ENCODE peak calls at places on chromosomes 13 and 19, in eight cellular contexts. E is heart right ventricle; N is activated CD8-positive, alpha-beta memory T cell treated with anti-CD3 and anti-CD28 coated beads for 4 hours; L is cardiac muscle cell; C is sciatic nerve; B is caudate nucleus; S is bronchial epithelial cell; P is T-helper 9 cell. H is an unnamed sample.

GRCh38 chr13:20461481-20461859 is 64.2 kb downstream of the CRYL1 start:
- DNase-seq in E (no peak), N (no peak), L (peak), C (no peak), B (no peak), S (peak), P (no peak), H (no peak)

GRCh38 chr13:49225358-49226042 is 5.4 kb downstream of the MLNR start:
- DNase-seq in E (no peak), N (no peak), L (peak), C (no peak), B (no peak), S (peak), P (no peak), H (no peak)

GRCh38 chr13:107254392-107254791 is 686.5 kb upstream of the ARGLU1 start:
- DNase-seq in E (no peak), N (no peak), L (no peak), C (no peak), B (no peak), S (peak), P (no peak), H (no peak)

GRCh38 chr19:17240062-17240854 is 5.5 kb downstream of the NR2F6 start:
- DNase-seq in E (no peak), N (no peak), L (no peak), C (no peak), B (no peak), S (no peak), P (no peak), H (no peak)

GRCh38 chr19:5823579-5824281 is 15.8 kb downstream of the FUT6 start:
- DNase-seq in E (no peak), N (no peak), L (no peak), C (no peak), B (no peak), S (no peak), P (no peak), H (no peak)

GRCh38 chr19:54209058-54209747 is 8.5 kb downstream of the RPS9 start:
- DNase-seq in E (no peak), N (no peak), L (no peak), C (no peak), B (no peak), S (no peak), P (no peak), H (no peak)

GRCh38 chr13:71378992-71379905 is 487.8 kb downstream of the DACH1 start:
- DNase-seq in E (no peak), N (no peak), L (no peak), C (no peak), B (no peak), S (peak), P (no peak), H (no peak)

GRCh38 chr19:4388171-4389063 is 11.9 kb downstream of the SH3GL1 start:
- DNase-seq in E (no peak), N (no peak), L (no peak), C (no peak), B (no peak), S (no peak), P (no peak), H (no peak)

GRCh38 chr13:114298866-114299265 is 15.4 kb upstream of the CHAMP1 start:
- DNase-seq in E (no peak), N (no peak), L (no peak), C (no peak), B (no peak), S (no peak), P (no peak), H (no peak)

GRCh38 chr13:93876236-93876635 is 603.2 kb downstream of the DCT start:
- DNase-seq in E (no peak), N (no peak), L (no peak), C (no peak), B (no peak), S (no peak), P (no peak), H (no peak)

GRCh38 chr19:15631817-15632216 is 8.9 kb upstream of the CYP4F3 start:
- DNase-seq in E (no peak), N (no peak), L (peak), C (no peak), B (no peak), S (no peak), P (peak), H (no peak)

GRCh38 chr19:10419200-10419645 is 1.1 kb upstream of the PDE4A start:
- DNase-seq in E (no peak), N (no peak), L (no peak), C (no peak), B (no peak), S (no peak), P (no peak), H (peak)

GRCh38 chr13:114043421-114044053 is 69.7 kb upstream of the C13orf46 start:
- DNase-seq in E (peak), N (no peak), L (peak), C (no peak), B (no peak), S (no peak), P (peak), H (no peak)

GRCh38 chr19:15508035-15508710 is at the start of gene CYP4F22:
- DNase-seq in E (no peak), N (no peak), L (no peak), C (no peak), B (no peak), S (no peak), P (peak), H (no peak)

GRCh38 chr13:42702726-42703125 is 78.7 kb upstream of the FAM216B start:
- DNase-seq in E (no peak), N (no peak), L (peak), C (no peak), B (no peak), S (no peak), P (no peak), H (no peak)

GRCh38 chr13:75687145-75687763 is 51.1 kb downstream of the LMO7 start:
- DNase-seq in E (no peak), N (no peak), L (peak), C (no peak), B (no peak), S (peak), P (no peak), H (no peak)

GRCh38 chr19:1469200-1469935 is 9.6 kb downstream of the C19orf25 start:
- DNase-seq in E (no peak), N (no peak), L (no peak), C (no peak), B (no peak), S (no peak), P (no peak), H (no peak)

GRCh38 chr13:27450921-27451461 is 627 bp upstream of the MTIF3 start:
- DNase-seq in E (peak), N (no peak), L (peak), C (peak), B (no peak), S (peak), P (peak), H (peak)

GRCh38 chr19:40920300-40921004 is 38.4 kb upstream of the CYP2A7 start:
- DNase-seq in E (no peak), N (no peak), L (no peak), C (no peak), B (no peak), S (no peak), P (no peak), H (no peak)

GRCh38 chr13:104534847-104535246 is 1468.6 kb upstream of the SLC10A2 start:
- DNase-seq in E (no peak), N (no peak), L (no peak), C (no peak), B (no peak), S (no peak), P (no peak), H (no peak)

GRCh38 chr13:102466836-102467235 is 65.0 kb upstream of the FGF14 start:
- DNase-seq in E (no peak), N (no peak), L (no peak), C (no peak), B (no peak), S (no peak), P (no peak), H (no peak)

GRCh38 chr13:31172535-31172934 is 10.8 kb upstream of the HSPH1 start:
- DNase-seq in E (no peak), N (no peak), L (peak), C (no peak), B (no peak), S (peak), P (no peak), H (no peak)

GRCh38 chr19:771332-771785 is 20.4 kb downstream of the MISP start:
- DNase-seq in E (no peak), N (no peak), L (peak), C (no peak), B (no peak), S (peak), P (no peak), H (no peak)

GRCh38 chr13:44758595-44759221 is 182.6 kb upstream of the TSC22D1 start:
- DNase-seq in E (no peak), N (no peak), L (peak), C (no peak), B (no peak), S (peak), P (no peak), H (no peak)

GRCh38 chr13:111216166-111216960 is 101.3 kb downstream of the ARHGEF7 start:
- DNase-seq in E (peak), N (no peak), L (peak), C (peak), B (no peak), S (peak), P (peak), H (no peak)

GRCh38 chr13:111907341-111907880 is 159.5 kb upstream of the SOX1 start:
- DNase-seq in E (no peak), N (no peak), L (no peak), C (no peak), B (no peak), S (no peak), P (no peak), H (no peak)

GRCh38 chr13:41064493-41064892 is 3.2 kb downstream of the WBP4 start:
- DNase-seq in E (no peak), N (no peak), L (peak), C (no peak), B (no peak), S (peak), P (no peak), H (no peak)

GRCh38 chr19:1237754-1238372 is at the start of gene CBARP:
- DNase-seq in E (no peak), N (no peak), L (peak), C (peak), B (no peak), S (no peak), P (no peak), H (no peak)